ENCODE peak calls at places on chromosomes 3 and 15, in eight cellular contexts. M is Kasumi-1; C is M059J; O is HEK293T; G is MG63; Z is HT1080; T is CD8-positive, alpha-beta T cell; N is T-helper 9 cell. S is an unnamed sample.

GRCh38 chr3:129690406-129690805 is 83.9 kb upstream of the PLXND1 start:
- DNase-seq in C (peak), N (peak), G (peak), O (peak), T (peak), M (peak), Z (peak), S (peak)

GRCh38 chr3:12371525-12372140 is 82.8 kb downstream of the PPARG start:
- DNase-seq in M (no peak), Z (no peak), T (no peak), G (peak), C (peak), N (no peak), O (no peak), S (no peak)

GRCh38 chr15:79527821-79528220 is 95.7 kb downstream of the MINAR1 start:
- DNase-seq in C (no peak), M (no peak), N (no peak), T (no peak), G (no peak), Z (no peak), O (no peak), S (no peak)

GRCh38 chr3:33915796-33916589 is 117.6 kb downstream of the PDCD6IP start:
- DNase-seq in O (no peak), T (no peak), C (peak), M (peak), G (no peak), Z (no peak), N (no peak), S (peak)

GRCh38 chr3:21464745-21465144 is 286.3 kb downstream of the ZNF385D start:
- DNase-seq in M (no peak), O (no peak), T (no peak), C (no peak), Z (no peak), G (no peak), N (no peak), S (no peak)

GRCh38 chr3:100532411-100532810 is 40.0 kb downstream of the TMEM45A start:
- DNase-seq in C (no peak), T (no peak), G (no peak), Z (no peak), N (no peak), M (no peak), O (no peak), S (no peak)

GRCh38 chr3:133663569-133664313 is 2.0 kb upstream of the TOPBP1 start:
- DNase-seq in N (no peak), M (peak), C (peak), Z (peak), G (peak), T (peak), O (peak), S (no peak)

GRCh38 chr3:176953106-176954080 is 243.9 kb downstream of the TBL1XR1 start:
- DNase-seq in M (no peak), C (peak), G (peak), O (no peak), Z (no peak), N (no peak), T (no peak), S (no peak)

GRCh38 chr15:73794501-73795133 is 41.5 kb upstream of the INSYN1 start:
- DNase-seq in O (no peak), N (no peak), Z (peak), M (no peak), G (no peak), T (no peak), C (peak), S (no peak)

GRCh38 chr15:77291107-77291506 is 128.8 kb downstream of the PEAK1 start:
- DNase-seq in M (no peak), T (no peak), O (no peak), N (no peak), Z (no peak), C (no peak), G (no peak), S (no peak)

GRCh38 chr15:69446947-69447346 is 5.7 kb upstream of the RPLP1 start:
- DNase-seq in C (no peak), N (no peak), O (no peak), Z (no peak), T (no peak), M (no peak), G (no peak), S (no peak)

GRCh38 chr3:123026551-123027291 is 842 bp downstream of the SEMA5B start:
- DNase-seq in G (no peak), O (no peak), Z (no peak), N (no peak), T (no peak), C (no peak), M (no peak), S (no peak)

GRCh38 chr15:76625267-76625666 is 279.9 kb downstream of the SCAPER start:
- DNase-seq in T (no peak), N (no peak), C (no peak), G (no peak), O (peak), M (no peak), Z (no peak), S (no peak)

GRCh38 chr3:56952051-56952450 is 108.4 kb upstream of the SPATA12 start:
- DNase-seq in T (no peak), G (no peak), Z (no peak), M (no peak), O (no peak), N (no peak), C (no peak), S (no peak)

S was measured in GM12864.